ENCODE peak calls at places on chromosome 10, in four cellular contexts. One of them, this sample, is unnamed. For H3K4me1, the result is how much of the 10 kb centered on the place peaks cover.

GRCh38 chr10:9781681-9782080 is 1236.0 kb upstream of the CELF2 start:
- DNase-seq in CD8-positive, alpha-beta T cell: no peak
- DNase-seq in astrocyte: peak
- DNase-seq in left ventricle myocardium inferior: no peak
- DNase-seq in this sample: no peak

GRCh38 chr10:980468-980867 is 7.8 kb upstream of the GTPBP4 start:
- DNase-seq in CD8-positive, alpha-beta T cell: no peak
- DNase-seq in astrocyte: no peak
- DNase-seq in left ventricle myocardium inferior: no peak
- DNase-seq in this sample: no peak

GRCh38 chr10:25831138-25831537 is 102.9 kb upstream of the MYO3A start:
- DNase-seq in CD8-positive, alpha-beta T cell: no peak
- DNase-seq in astrocyte: no peak
- DNase-seq in left ventricle myocardium inferior: no peak
- DNase-seq in this sample: no peak

GRCh38 chr10:118694848-118695247 is 59.9 kb downstream of the CACUL1 start:
- DNase-seq in CD8-positive, alpha-beta T cell: no peak
- DNase-seq in astrocyte: peak
- DNase-seq in left ventricle myocardium inferior: no peak
- DNase-seq in this sample: no peak

GRCh38 chr10:59098387-59098786 is 78.1 kb upstream of the PHYHIPL start:
- DNase-seq in CD8-positive, alpha-beta T cell: no peak
- DNase-seq in astrocyte: peak
- DNase-seq in left ventricle myocardium inferior: no peak
- DNase-seq in this sample: no peak

GRCh38 chr10:21173433-21173963 is 276.4 kb upstream of the NEBL start:
- DNase-seq in CD8-positive, alpha-beta T cell: no peak
- DNase-seq in astrocyte: no peak
- DNase-seq in left ventricle myocardium inferior: no peak
- DNase-seq in this sample: no peak

GRCh38 chr10:95664543-95664942 is 8.0 kb upstream of the ALDH18A1 start:
- DNase-seq in CD8-positive, alpha-beta T cell: no peak
- DNase-seq in astrocyte: no peak
- DNase-seq in left ventricle myocardium inferior: no peak
- DNase-seq in this sample: no peak

GRCh38 chr10:122487231-122487765 is 25.9 kb downstream of the HTRA1 start:
- DNase-seq in CD8-positive, alpha-beta T cell: no peak
- DNase-seq in astrocyte: no peak
- DNase-seq in left ventricle myocardium inferior: no peak
- DNase-seq in this sample: no peak

GRCh38 chr10:77297370-77297692 is 340.3 kb downstream of the KCNMA1 start:
- DNase-seq in CD8-positive, alpha-beta T cell: no peak
- DNase-seq in astrocyte: peak
- DNase-seq in left ventricle myocardium inferior: no peak
- DNase-seq in this sample: no peak

GRCh38 chr10:133230387-133231195 is 574 bp downstream of the UTF1 start:
- DNase-seq in CD8-positive, alpha-beta T cell: no peak
- DNase-seq in astrocyte: no peak
- DNase-seq in left ventricle myocardium inferior: no peak
- DNase-seq in this sample: no peak

GRCh38 chr10:18681971-18682403 is 22.8 kb downstream of the ARL5B start:
- DNase-seq in CD8-positive, alpha-beta T cell: no peak
- DNase-seq in astrocyte: peak
- DNase-seq in left ventricle myocardium inferior: no peak
- DNase-seq in this sample: no peak

GRCh38 chr10:6154566-6154965 is 48.2 kb upstream of the PFKFB3 start:
- DNase-seq in CD8-positive, alpha-beta T cell: no peak
- DNase-seq in astrocyte: no peak
- DNase-seq in left ventricle myocardium inferior: no peak
- DNase-seq in this sample: no peak

GRCh38 chr10:132489053-132489703 is 48.4 kb upstream of the INPP5A start:
- DNase-seq in CD8-positive, alpha-beta T cell: no peak
- DNase-seq in astrocyte: peak
- DNase-seq in left ventricle myocardium inferior: no peak
- DNase-seq in this sample: no peak

GRCh38 chr10:58513189-58514101 is 773 bp downstream of the BICC1 start:
- DNase-seq in CD8-positive, alpha-beta T cell: no peak
- DNase-seq in astrocyte: peak
- DNase-seq in left ventricle myocardium inferior: peak
- DNase-seq in this sample: peak

GRCh38 chr10:50624866-50625491 is 1.2 kb upstream of the SGMS1 start:
- DNase-seq in CD8-positive, alpha-beta T cell: peak
- DNase-seq in astrocyte: peak
- DNase-seq in left ventricle myocardium inferior: peak
- DNase-seq in this sample: peak

GRCh38 chr10:43820663-43821062 is 172.0 kb upstream of the ZNF32 start:
- DNase-seq in CD8-positive, alpha-beta T cell: no peak
- DNase-seq in astrocyte: no peak
- DNase-seq in left ventricle myocardium inferior: no peak
- DNase-seq in this sample: no peak

GRCh38 chr10:83908987-83909386 is 230.3 kb upstream of the GHITM start:
- DNase-seq in CD8-positive, alpha-beta T cell: no peak
- DNase-seq in astrocyte: no peak
- DNase-seq in left ventricle myocardium inferior: no peak
- DNase-seq in this sample: no peak

GRCh38 chr10:51821045-51821444 is 121.7 kb upstream of the CSTF2T start:
- DNase-seq in CD8-positive, alpha-beta T cell: no peak
- DNase-seq in astrocyte: no peak
- DNase-seq in left ventricle myocardium inferior: no peak
- DNase-seq in this sample: no peak

DNA sequence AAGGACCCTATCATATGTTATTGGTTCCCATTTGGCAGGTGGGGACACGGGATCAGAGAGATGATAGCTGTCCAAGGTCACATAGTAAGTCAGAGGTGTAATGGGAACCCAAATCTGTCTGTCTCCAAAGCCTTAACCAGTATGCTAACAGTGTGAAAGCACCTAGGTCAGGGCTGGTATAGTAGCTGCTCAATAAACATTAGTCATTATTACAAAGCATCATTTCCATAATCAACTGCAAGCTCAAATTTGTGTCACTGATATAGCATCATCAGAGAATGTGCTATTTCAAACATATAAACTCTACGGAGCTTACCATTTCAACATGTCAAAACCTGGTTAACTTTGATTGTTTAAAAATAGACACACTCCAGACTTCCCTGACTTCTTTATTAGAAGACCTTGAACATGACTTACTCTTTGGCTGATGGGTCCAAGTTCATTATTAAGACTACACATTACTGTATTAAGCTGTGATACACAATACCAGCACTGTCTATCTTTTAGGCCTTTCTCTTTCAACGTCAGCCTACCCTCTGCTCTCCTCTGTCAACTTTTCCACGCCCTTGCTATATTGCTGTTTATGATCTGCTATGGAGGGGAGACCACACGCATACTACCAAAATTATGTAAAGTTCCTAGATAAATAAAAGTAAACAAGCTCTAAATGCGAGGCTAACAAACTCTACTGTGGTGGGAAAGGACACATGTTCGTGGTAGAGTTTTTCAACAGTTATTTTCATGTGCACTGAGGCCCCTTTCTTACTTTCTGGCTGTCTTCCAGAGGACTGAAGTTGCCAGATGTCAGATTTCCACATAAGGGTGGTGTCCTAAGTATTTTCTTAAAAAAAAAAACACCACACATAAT is 33.6 kb downstream of the DNMBP start:
- DNase-seq in CD8-positive, alpha-beta T cell: no peak
- DNase-seq in astrocyte: peak
- DNase-seq in left ventricle myocardium inferior: no peak
- DNase-seq in this sample: no peak
- H3K27ac ChIP-seq in CD8-positive, alpha-beta T cell: no peak
- H3K27ac ChIP-seq in astrocyte: peak
- H3K27ac ChIP-seq in left ventricle myocardium inferior: peak
- H3K27ac ChIP-seq in this sample: peak

GRCh38 chr10:123637326-123637880 is 28.8 kb upstream of the GPR26 start:
- DNase-seq in CD8-positive, alpha-beta T cell: no peak
- DNase-seq in astrocyte: no peak
- DNase-seq in left ventricle myocardium inferior: no peak
- DNase-seq in this sample: no peak
- TF ChIP-seq CTCF in CD8-positive, alpha-beta T cell: no peak
- TF ChIP-seq CTCF in astrocyte: no peak
- TF ChIP-seq CTCF in left ventricle myocardium inferior: no peak
- TF ChIP-seq CTCF in this sample: no peak

DNA sequence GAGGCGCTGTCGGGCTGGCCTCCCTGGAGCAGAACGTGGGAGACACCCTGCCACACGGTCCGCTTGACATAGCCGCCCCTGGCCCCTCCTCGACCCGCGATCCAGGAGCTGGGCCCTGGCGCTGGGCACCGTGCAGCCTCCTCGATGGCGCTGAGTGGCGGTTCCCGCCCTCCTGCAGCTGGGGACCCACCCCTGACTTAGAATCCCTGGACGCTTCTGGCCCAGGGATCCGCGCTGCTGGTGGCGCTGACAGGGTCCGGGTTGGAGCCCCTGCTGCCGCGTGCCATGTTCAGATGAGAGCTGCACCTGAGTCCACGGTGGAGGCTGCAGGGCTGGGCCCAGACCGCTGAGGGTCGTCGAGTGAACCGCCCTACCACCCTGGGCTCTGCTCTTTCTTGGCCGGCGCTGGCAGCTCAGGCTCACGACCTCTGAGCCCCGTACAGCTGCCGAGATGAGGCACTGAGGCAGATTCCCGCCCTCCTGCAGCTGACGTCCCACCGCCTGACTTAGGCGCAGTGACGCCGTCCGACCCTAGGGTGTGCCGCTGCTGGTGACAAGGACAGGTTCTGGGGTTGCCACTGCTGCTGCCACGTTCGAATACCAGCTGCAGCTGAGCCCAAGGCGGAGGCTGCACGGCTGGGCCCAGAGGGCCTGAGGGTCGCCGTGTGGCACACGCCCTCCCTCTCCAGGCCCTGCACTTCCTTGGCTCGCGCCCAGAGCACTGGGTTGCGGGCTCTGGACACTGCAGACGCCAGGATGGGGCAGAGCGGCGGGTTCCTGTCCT is 116.6 kb downstream of the OR13A1 start:
- DNase-seq in CD8-positive, alpha-beta T cell: no peak
- DNase-seq in astrocyte: no peak
- DNase-seq in left ventricle myocardium inferior: no peak
- DNase-seq in this sample: no peak
- H3K4me1 ChIP-seq in CD8-positive, alpha-beta T cell: under half
- H3K4me1 ChIP-seq in astrocyte: under half
- H3K4me1 ChIP-seq in left ventricle myocardium inferior: under half
- H3K4me1 ChIP-seq in this sample: under half

DNA sequence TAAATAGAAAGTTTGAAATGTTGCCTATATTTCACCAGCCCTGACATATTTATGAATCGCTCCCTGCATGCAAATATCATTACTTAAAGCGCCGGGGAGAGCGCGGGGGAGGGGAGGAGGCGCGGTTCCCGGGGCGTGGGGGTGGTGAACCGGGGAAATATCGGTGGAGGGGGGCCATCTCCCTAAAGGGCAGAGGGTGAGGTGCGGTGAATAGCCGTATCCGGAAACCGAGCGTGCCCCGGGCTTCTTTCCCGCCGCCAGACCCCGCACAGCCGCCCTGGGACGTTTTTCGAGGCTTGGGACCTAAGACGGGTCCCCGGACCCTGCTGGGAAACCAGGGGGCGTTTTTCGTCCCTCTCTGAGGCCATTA is 6.9 kb upstream of the ZNF503 start:
- DNase-seq in CD8-positive, alpha-beta T cell: no peak
- DNase-seq in astrocyte: no peak
- DNase-seq in left ventricle myocardium inferior: peak
- DNase-seq in this sample: no peak
- H3K27ac ChIP-seq in CD8-positive, alpha-beta T cell: no peak
- H3K27ac ChIP-seq in astrocyte: no peak
- H3K27ac ChIP-seq in left ventricle myocardium inferior: peak
- H3K27ac ChIP-seq in this sample: no peak

DNA sequence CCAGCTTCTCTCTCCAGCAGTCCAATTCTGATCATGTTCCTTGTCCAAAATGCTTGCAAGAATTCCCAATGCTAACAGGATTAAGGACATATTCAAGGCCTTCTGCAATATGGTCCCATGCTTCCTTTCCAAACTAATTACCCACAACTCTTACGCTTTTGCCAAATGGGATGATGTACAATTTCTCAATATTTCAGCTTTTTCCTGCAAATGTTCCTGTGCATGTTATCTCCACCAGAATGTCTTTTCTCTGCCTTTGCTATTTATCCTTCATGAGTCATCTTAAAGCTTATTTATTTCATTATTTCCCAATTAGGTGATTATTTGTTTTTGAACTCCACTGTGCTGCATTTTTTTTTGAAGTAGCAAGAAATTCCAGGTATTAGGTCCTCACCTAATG is 556.4 kb downstream of the SORCS1 start:
- DNase-seq in CD8-positive, alpha-beta T cell: no peak
- DNase-seq in astrocyte: peak
- DNase-seq in left ventricle myocardium inferior: no peak
- DNase-seq in this sample: no peak
- TF ChIP-seq CTCF in CD8-positive, alpha-beta T cell: no peak
- TF ChIP-seq CTCF in astrocyte: no peak
- TF ChIP-seq CTCF in left ventricle myocardium inferior: no peak
- TF ChIP-seq CTCF in this sample: no peak

DNA sequence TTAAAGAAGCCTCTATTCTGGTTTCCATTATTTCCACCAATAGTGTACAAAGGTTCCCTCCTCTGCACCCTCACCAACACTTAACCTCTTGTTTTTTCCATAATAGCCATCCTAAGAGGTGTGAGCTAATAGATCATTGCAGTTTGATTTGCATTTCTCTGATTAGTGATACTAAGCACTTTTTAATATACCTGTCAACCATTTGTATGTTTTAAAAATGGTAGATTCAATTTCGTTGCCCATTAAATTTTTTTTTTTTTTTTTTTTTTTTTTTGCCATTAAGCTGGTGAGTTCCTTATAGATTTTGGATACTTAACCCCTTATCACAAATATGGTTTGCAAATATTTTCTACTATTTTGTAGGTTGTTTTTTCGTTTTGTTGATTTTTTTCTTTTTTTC is 23.2 kb downstream of the WAC start:
- DNase-seq in CD8-positive, alpha-beta T cell: no peak
- DNase-seq in astrocyte: no peak
- DNase-seq in left ventricle myocardium inferior: no peak
- DNase-seq in this sample: no peak
- H3K4me1 ChIP-seq in CD8-positive, alpha-beta T cell: half or more
- H3K4me1 ChIP-seq in astrocyte: under half
- H3K4me1 ChIP-seq in left ventricle myocardium inferior: half or more
- H3K4me1 ChIP-seq in this sample: under half

GRCh38 chr10:13633689-13634088 is 46.9 kb downstream of the PRPF18 start:
- DNase-seq in CD8-positive, alpha-beta T cell: no peak
- DNase-seq in astrocyte: peak
- DNase-seq in left ventricle myocardium inferior: peak
- DNase-seq in this sample: no peak

GRCh38 chr10:13632407-13632806 is 45.6 kb downstream of the PRPF18 start:
- DNase-seq in CD8-positive, alpha-beta T cell: no peak
- DNase-seq in astrocyte: no peak
- DNase-seq in left ventricle myocardium inferior: no peak
- DNase-seq in this sample: no peak

GRCh38 chr10:13636776-13637175 is 50.0 kb downstream of the PRPF18 start:
- DNase-seq in CD8-positive, alpha-beta T cell: no peak
- DNase-seq in astrocyte: peak
- DNase-seq in left ventricle myocardium inferior: no peak
- DNase-seq in this sample: no peak

GRCh38 chr10:13632879-13633437 is 46.2 kb downstream of the PRPF18 start:
- DNase-seq in CD8-positive, alpha-beta T cell: no peak
- DNase-seq in astrocyte: no peak
- DNase-seq in left ventricle myocardium inferior: peak
- DNase-seq in this sample: no peak

GRCh38 chr10:13634207-13634606 is 47.4 kb downstream of the PRPF18 start:
- DNase-seq in CD8-positive, alpha-beta T cell: no peak
- DNase-seq in astrocyte: no peak
- DNase-seq in left ventricle myocardium inferior: no peak
- DNase-seq in this sample: no peak
- H3K27ac ChIP-seq in CD8-positive, alpha-beta T cell: no peak
- H3K27ac ChIP-seq in astrocyte: no peak
- H3K27ac ChIP-seq in left ventricle myocardium inferior: peak
- H3K27ac ChIP-seq in this sample: no peak